ENCODE peak calls at places on chromosomes 7 and 10, in five cellular contexts. N, Y, T, L and B are unnamed samples. For H3K27me3, the result is how much of the 10 kb centered on the place peaks cover.

GRCh38 chr10:98168766-98169165 is 34.3 kb downstream of the R3HCC1L start:
- DNase-seq in Y (no peak), N (no peak), T (peak), L (no peak), B (no peak)

GRCh38 chr10:34113504-34114225 is 701.4 kb downstream of the PARD3 start:
- DNase-seq in T (no peak), Y (no peak), N (no peak), L (no peak), B (no peak)

GRCh38 chr10:44961931-44962750 is 2.5 kb downstream of the RASSF4 start:
- DNase-seq in Y (no peak), T (no peak), L (no peak), N (no peak), B (no peak)

GRCh38 chr10:86176850-86177249 is 189.7 kb downstream of the GRID1 start:
- DNase-seq in Y (no peak), L (no peak), T (no peak), N (no peak), B (no peak)

GRCh38 chr7:69467826-69468225 is 130.4 kb upstream of the AUTS2 start:
- DNase-seq in N (no peak), Y (no peak), L (no peak), T (no peak), B (no peak)

GRCh38 chr7:114889646-114890285 is 32.1 kb upstream of the MDFIC start:
- DNase-seq in T (no peak), N (no peak), L (no peak), Y (peak), B (peak)

GRCh38 chr7:4725014-4725951 is 43.2 kb downstream of the FOXK1 start:
- DNase-seq in Y (peak), T (peak), L (peak), N (peak), B (peak)

GRCh38 chr10:70430489-70431445 is 10.7 kb downstream of the NODAL start:
- DNase-seq in Y (peak), T (no peak), L (peak), N (peak), B (peak)

GRCh38 chr10:21600804-21601512 is 66.9 kb downstream of the MLLT10 start:
- DNase-seq in T (no peak), L (no peak), Y (peak), N (no peak), B (no peak)

GRCh38 chr10:46528171-46528671 is 28.2 kb downstream of the GPRIN2 start:
- DNase-seq in T (no peak), N (no peak), L (peak), Y (no peak), B (no peak)

GRCh38 chr10:96665306-96665705 is 55.0 kb downstream of the PIK3AP1 start:
- DNase-seq in L (no peak), Y (no peak), T (no peak), N (no peak), B (peak)

GRCh38 chr10:2990764-2991163 is 76.6 kb upstream of the PFKP start:
- DNase-seq in Y (peak), N (no peak), T (no peak), L (no peak), B (no peak)

GRCh38 chr7:17548014-17548653 is 249.7 kb downstream of the AHR start:
- DNase-seq in T (peak), L (no peak), N (no peak), Y (peak), B (no peak)

GRCh38 chr7:86814980-86815379 is 171.3 kb downstream of the GRM3 start:
- DNase-seq in L (no peak), N (peak), Y (peak), T (peak), B (no peak)

GRCh38 chr7:66016131-66016461 is 34.1 kb upstream of the GUSB start:
- DNase-seq in Y (peak), L (no peak), T (no peak), N (no peak), B (no peak)

GRCh38 chr10:87608756-87609155 is 50.9 kb upstream of the PAPSS2 start:
- DNase-seq in N (no peak), Y (no peak), T (no peak), L (no peak), B (no peak)

GRCh38 chr10:71974489-71975011 is 10.4 kb downstream of the CHST3 start:
- DNase-seq in L (no peak), N (no peak), T (no peak), Y (no peak), B (peak)

GRCh38 chr7:71308105-71308504 is 176.2 kb downstream of the GALNT17 start:
- DNase-seq in Y (no peak), L (no peak), T (no peak), N (no peak), B (no peak)

GRCh38 chr7:146656988-146657387 is 540.4 kb downstream of the CNTNAP2 start:
- DNase-seq in T (no peak), L (no peak), N (no peak), Y (no peak), B (no peak)

GRCh38 chr7:111789880-111790279 is 227.6 kb upstream of the IMMP2L start:
- DNase-seq in N (no peak), T (no peak), L (no peak), Y (peak), B (no peak)

GRCh38 chr10:98236866-98237265 is 31.1 kb downstream of the LOXL4 start:
- DNase-seq in T (no peak), N (no peak), L (no peak), Y (no peak), B (no peak)

GRCh38 chr7:66344166-66344565 is 139.0 kb downstream of the TPST1 start:
- DNase-seq in L (no peak), N (no peak), Y (peak), T (no peak), B (no peak)

GRCh38 chr7:83162402-83163256 is at the start of gene PCLO:
- DNase-seq in L (peak), T (peak), N (peak), Y (peak), B (peak)

GRCh38 chr10:1394155-1394912 is 338.1 kb downstream of the WDR37 start:
- DNase-seq in Y (no peak), T (no peak), L (peak), N (no peak), B (no peak)

GRCh38 chr10:3786295-3786981 is 1.4 kb upstream of the KLF6 start:
- DNase-seq in N (peak), L (no peak), Y (peak), T (peak), B (no peak)

GRCh38 chr7:127252736-127253288 is at the start of gene GRM8:
- DNase-seq in L (peak), T (peak), Y (peak), N (peak), B (peak)
- H3K27me3 ChIP-seq in L (half or more), T (under half), Y (under half), N (half or more), B (under half)

GRCh38 chr7:151661556-151661955 is 141.9 kb upstream of the RHEB start:
- DNase-seq in L (no peak), Y (no peak), T (no peak), N (no peak), B (no peak)
- H3K27ac ChIP-seq in L (no peak), Y (no peak), T (no peak), N (no peak), B (no peak)

GRCh38 chr7:29147821-29148220 is 1.5 kb upstream of the CPVL start:
- DNase-seq in L (no peak), Y (no peak), T (no peak), N (no peak), B (no peak)

GRCh38 chr7:29146082-29146706 is at the start of gene CPVL:
- DNase-seq in N (peak), Y (peak), L (peak), T (no peak), B (no peak)

GRCh38 chr7:29143698-29144203 is 2.6 kb downstream of the CPVL start:
- DNase-seq in N (no peak), L (no peak), Y (peak), T (no peak), B (no peak)

GRCh38 chr7:29146888-29147609 is 712 bp upstream of the CPVL start:
- DNase-seq in N (peak), L (peak), T (no peak), Y (peak), B (no peak)

DNA sequence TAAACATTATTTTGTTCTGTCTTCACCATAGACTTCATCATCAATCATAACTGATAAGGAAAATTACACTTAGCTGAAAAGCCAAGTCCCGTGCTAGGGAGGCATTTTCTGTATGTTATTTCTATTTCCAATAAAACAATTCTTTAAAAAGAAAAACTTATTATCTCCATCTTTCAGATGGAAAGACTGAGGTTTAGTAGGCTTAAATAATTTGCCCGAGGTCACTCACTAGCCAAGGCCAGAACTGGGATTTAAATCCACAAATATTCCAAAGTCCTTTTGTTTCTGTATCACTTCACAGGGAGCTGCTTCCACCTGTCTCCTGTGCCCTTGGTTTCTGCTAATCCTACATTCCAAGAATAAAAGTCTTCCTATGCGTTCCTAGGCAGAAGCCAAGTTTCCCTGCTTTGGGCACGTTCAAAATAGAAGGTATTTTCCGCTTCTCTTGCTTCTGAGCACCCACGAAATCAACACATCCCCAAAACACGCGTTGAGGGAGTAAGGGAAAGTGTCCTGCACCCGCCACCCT is 720 bp downstream of the CPVL start:
- DNase-seq in Y (no peak), L (no peak), T (no peak), N (no peak), B (no peak)
- H3K4me3 ChIP-seq in Y (peak), L (peak), T (no peak), N (peak), B (peak)

GRCh38 chr10:33041783-33042437 is 83.9 kb upstream of the ITGB1 start:
- DNase-seq in N (no peak), Y (no peak), T (peak), L (no peak), B (no peak)
- H3K27me3 ChIP-seq in N (under half), Y (under half), T (under half), L (under half), B (under half)

DNA sequence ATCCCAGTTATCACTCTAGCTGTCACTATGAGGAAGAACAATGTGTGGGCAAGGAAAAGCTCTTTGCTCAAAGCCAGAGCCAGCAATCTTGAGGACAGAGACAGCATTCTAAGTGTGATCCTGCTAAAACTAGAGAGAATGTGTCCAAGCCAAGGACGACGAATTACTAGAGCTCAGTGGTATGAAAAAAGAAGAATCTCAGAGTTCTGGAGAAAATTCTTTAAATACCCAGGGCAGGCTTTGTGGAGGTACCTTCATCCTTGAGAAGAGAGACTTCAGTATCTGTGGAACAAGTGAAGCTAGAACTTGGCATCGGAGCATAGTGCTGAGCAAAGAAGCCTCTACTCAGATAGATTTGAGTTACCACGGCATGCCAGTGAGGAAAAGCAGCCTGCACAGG is 209.8 kb downstream of the TRIL start:
- DNase-seq in T (no peak), L (no peak), Y (no peak), N (no peak), B (no peak)
- H3K27ac ChIP-seq in T (no peak), L (no peak), Y (no peak), N (no peak), B (no peak)

DNA sequence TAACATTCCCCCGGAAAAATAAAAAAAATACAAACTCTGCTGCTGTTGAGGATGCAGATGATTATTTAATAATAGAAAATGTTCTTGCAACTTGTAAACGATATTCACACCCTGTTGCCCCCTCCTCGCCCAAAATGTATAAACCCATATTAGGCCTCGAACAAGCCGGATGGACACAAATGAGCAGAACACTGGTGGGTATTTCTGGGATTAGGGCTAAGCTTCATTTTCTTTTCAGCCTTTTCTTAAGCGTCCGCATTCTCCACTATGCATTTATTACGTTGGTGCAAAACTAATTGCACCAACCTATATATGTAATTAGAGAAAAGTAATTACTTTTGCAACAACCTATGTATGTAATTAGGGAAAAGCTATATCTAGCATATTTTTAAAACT is 347 bp upstream of the GNG11 start:
- DNase-seq in L (no peak), T (no peak), Y (no peak), N (no peak), B (no peak)
- H3K4me3 ChIP-seq in L (peak), T (no peak), Y (peak), N (no peak), B (peak)

GRCh38 chr10:133123050-133123745 is 35.5 kb downstream of the ADGRA1 start:
- DNase-seq in Y (no peak), L (no peak), N (no peak), T (no peak), B (no peak)
- H3K27me3 ChIP-seq in Y (under half), L (under half), N (under half), T (under half), B (under half)

DNA sequence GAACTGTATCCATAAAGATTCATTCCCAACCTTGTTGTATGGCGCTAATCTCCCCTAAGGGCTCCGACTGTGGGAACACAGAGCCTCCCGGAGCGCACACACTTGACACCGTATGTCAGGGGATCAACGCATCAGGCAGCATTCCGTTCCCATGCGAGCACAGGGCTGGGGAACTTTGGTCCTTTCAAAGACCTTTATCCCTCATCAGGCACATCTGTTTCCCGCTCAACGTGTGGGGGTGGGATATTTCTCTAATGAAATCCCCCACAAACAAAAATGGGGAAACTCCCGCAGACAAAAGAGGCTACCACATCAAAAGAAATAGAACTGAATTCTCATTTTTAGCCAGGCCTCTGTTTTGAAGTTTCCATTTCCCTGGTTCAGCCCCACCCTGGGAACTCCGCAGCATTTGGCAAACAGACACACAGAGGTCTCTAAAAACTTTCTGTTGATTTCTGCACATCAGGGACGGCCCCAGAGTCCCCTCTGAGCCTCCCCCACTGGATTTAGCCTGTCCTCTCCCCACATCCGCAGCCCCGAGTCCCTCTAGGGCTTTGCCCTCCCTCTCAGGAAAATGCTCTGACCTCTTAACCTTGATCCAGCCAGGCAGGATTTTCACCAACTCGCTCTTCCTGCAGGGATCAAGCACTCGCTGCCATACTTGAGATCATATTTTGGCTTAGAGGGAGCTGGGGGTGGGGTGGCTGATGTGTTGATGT is 6.5 kb downstream of the CPA5 start:
- DNase-seq in N (peak), Y (peak), L (no peak), T (peak), B (no peak)
- H3K27ac ChIP-seq in N (peak), Y (no peak), L (no peak), T (no peak), B (no peak)